ENCODE peak calls at places on chromosomes 7 and 10, in six cellular contexts. One of them, this sample, is unnamed.

GRCh38 chr7:135100856-135101255 is 47.0 kb upstream of the TMEM140 start:
- DNase-seq in CD4-positive, alpha-beta memory T cell: no peak
- DNase-seq in neural progenitor cell: no peak
- DNase-seq in A673: no peak
- DNase-seq in heart left ventricle: no peak
- DNase-seq in fibroblast of lung: peak; percentile 3
- DNase-seq in this sample: no peak

GRCh38 chr7:728602-729001 is 1.5 kb upstream of the PRKAR1B start:
- DNase-seq in A673: no peak
- DNase-seq in fibroblast of lung: no peak
- DNase-seq in CD4-positive, alpha-beta memory T cell: no peak
- DNase-seq in heart left ventricle: no peak
- DNase-seq in neural progenitor cell: no peak
- DNase-seq in this sample: no peak

GRCh38 chr7:136869991-136870798 is 1.7 kb downstream of the CHRM2 start:
- DNase-seq in heart left ventricle: peak; percentile 18
- DNase-seq in neural progenitor cell: peak; percentile 48
- DNase-seq in CD4-positive, alpha-beta memory T cell: peak; percentile 24
- DNase-seq in fibroblast of lung: peak; percentile 27
- DNase-seq in A673: peak; percentile 26
- DNase-seq in this sample: peak; percentile 42

GRCh38 chr7:68770649-68771048 is 827.6 kb upstream of the AUTS2 start:
- DNase-seq in neural progenitor cell: no peak
- DNase-seq in CD4-positive, alpha-beta memory T cell: no peak
- DNase-seq in A673: peak; percentile 50
- DNase-seq in heart left ventricle: peak; percentile 32
- DNase-seq in fibroblast of lung: no peak
- DNase-seq in this sample: peak; percentile 82

GRCh38 chr7:3027005-3027404 is 16.7 kb downstream of the CARD11 start:
- DNase-seq in fibroblast of lung: no peak
- DNase-seq in A673: no peak
- DNase-seq in heart left ventricle: no peak
- DNase-seq in neural progenitor cell: no peak
- DNase-seq in CD4-positive, alpha-beta memory T cell: no peak
- DNase-seq in this sample: no peak

GRCh38 chr10:46301056-46301645 is 14.4 kb downstream of the ANTXRL start:
- DNase-seq in A673: no peak
- DNase-seq in heart left ventricle: no peak
- DNase-seq in CD4-positive, alpha-beta memory T cell: no peak
- DNase-seq in fibroblast of lung: no peak
- DNase-seq in neural progenitor cell: no peak
- DNase-seq in this sample: no peak

GRCh38 chr7:107874605-107875446 is 16.2 kb upstream of the DLD start:
- DNase-seq in neural progenitor cell: peak; percentile 57
- DNase-seq in A673: peak; percentile 80
- DNase-seq in heart left ventricle: peak; percentile 22
- DNase-seq in fibroblast of lung: peak; percentile 69
- DNase-seq in CD4-positive, alpha-beta memory T cell: peak; percentile 44
- DNase-seq in this sample: no peak

GRCh38 chr10:9596368-9596920 is 1421.2 kb upstream of the CELF2 start:
- DNase-seq in fibroblast of lung: peak; percentile 76
- DNase-seq in heart left ventricle: no peak
- DNase-seq in neural progenitor cell: no peak
- DNase-seq in CD4-positive, alpha-beta memory T cell: no peak
- DNase-seq in A673: no peak
- DNase-seq in this sample: no peak

GRCh38 chr10:100829103-100829870 is 83.5 kb upstream of the SLF2 start:
- DNase-seq in heart left ventricle: no peak
- DNase-seq in neural progenitor cell: peak; percentile 62
- DNase-seq in fibroblast of lung: peak; percentile 3
- DNase-seq in A673: no peak
- DNase-seq in CD4-positive, alpha-beta memory T cell: no peak
- DNase-seq in this sample: no peak

GRCh38 chr7:21305455-21306235 is 122.2 kb upstream of the SP4 start:
- DNase-seq in CD4-positive, alpha-beta memory T cell: no peak
- DNase-seq in heart left ventricle: no peak
- DNase-seq in fibroblast of lung: no peak
- DNase-seq in neural progenitor cell: no peak
- DNase-seq in A673: no peak
- DNase-seq in this sample: no peak

GRCh38 chr7:44287488-44288380 is 37.7 kb downstream of the CAMK2B start:
- DNase-seq in heart left ventricle: no peak
- DNase-seq in fibroblast of lung: no peak
- DNase-seq in neural progenitor cell: no peak
- DNase-seq in A673: no peak
- DNase-seq in CD4-positive, alpha-beta memory T cell: peak; percentile 13
- DNase-seq in this sample: peak; percentile 32

GRCh38 chr10:74040200-74041126 is 42.5 kb downstream of the VCL start:
- DNase-seq in fibroblast of lung: no peak
- DNase-seq in neural progenitor cell: no peak
- DNase-seq in CD4-positive, alpha-beta memory T cell: no peak
- DNase-seq in heart left ventricle: no peak
- DNase-seq in A673: no peak
- DNase-seq in this sample: no peak

GRCh38 chr10:45373003-45373782 is 823 bp upstream of the ALOX5 start:
- DNase-seq in heart left ventricle: no peak
- DNase-seq in A673: no peak
- DNase-seq in neural progenitor cell: peak; percentile 54
- DNase-seq in fibroblast of lung: no peak
- DNase-seq in CD4-positive, alpha-beta memory T cell: peak; percentile 56
- DNase-seq in this sample: peak; percentile 60

GRCh38 chr7:100654908-100655831 is 1.1 kb downstream of the ACTL6B start:
- DNase-seq in A673: no peak
- DNase-seq in CD4-positive, alpha-beta memory T cell: no peak
- DNase-seq in fibroblast of lung: no peak
- DNase-seq in heart left ventricle: no peak
- DNase-seq in neural progenitor cell: no peak
- DNase-seq in this sample: no peak

GRCh38 chr7:100655908-100656674 is at the start of gene ACTL6B:
- DNase-seq in A673: peak; percentile 77
- DNase-seq in heart left ventricle: peak; percentile 66
- DNase-seq in fibroblast of lung: no peak
- DNase-seq in CD4-positive, alpha-beta memory T cell: no peak
- DNase-seq in neural progenitor cell: peak; percentile 95
- DNase-seq in this sample: peak; percentile 80
- H3K4me3 ChIP-seq in A673: peak within 1 kb of the TSS; percentile 2
- H3K4me3 ChIP-seq in heart left ventricle: no peak within 1 kb of the TSS
- H3K4me3 ChIP-seq in fibroblast of lung: no peak within 1 kb of the TSS
- H3K4me3 ChIP-seq in CD4-positive, alpha-beta memory T cell: no peak within 1 kb of the TSS
- H3K4me3 ChIP-seq in neural progenitor cell: no peak within 1 kb of the TSS
- H3K4me3 ChIP-seq in this sample: no peak within 1 kb of the TSS

GRCh38 chr10:62045765-62046521 is 144.4 kb downstream of the ARID5B start:
- DNase-seq in CD4-positive, alpha-beta memory T cell: no peak
- DNase-seq in fibroblast of lung: peak; percentile 89
- DNase-seq in heart left ventricle: no peak
- DNase-seq in neural progenitor cell: no peak
- DNase-seq in A673: peak; percentile 80
- DNase-seq in this sample: no peak
- H3K4me1 ChIP-seq in CD4-positive, alpha-beta memory T cell: peaks cover 81% of the 10 kb centered on the region
- H3K4me1 ChIP-seq in fibroblast of lung: peaks cover 47% of the 10 kb centered on the region
- H3K4me1 ChIP-seq in heart left ventricle: peaks cover 24% of the 10 kb centered on the region
- H3K4me1 ChIP-seq in neural progenitor cell: peaks cover 7% of the 10 kb centered on the region
- H3K4me1 ChIP-seq in A673: peaks cover 79% of the 10 kb centered on the region
- H3K4me1 ChIP-seq in this sample: peaks cover 11% of the 10 kb centered on the region

GRCh38 chr10:132960651-132961419 is 18.5 kb upstream of the CFAP46 start:
- DNase-seq in CD4-positive, alpha-beta memory T cell: no peak
- DNase-seq in neural progenitor cell: no peak
- DNase-seq in heart left ventricle: no peak
- DNase-seq in fibroblast of lung: no peak
- DNase-seq in A673: no peak
- DNase-seq in this sample: peak; percentile 49

GRCh38 chr10:132958886-132959295 is 16.5 kb upstream of the CFAP46 start:
- DNase-seq in A673: no peak
- DNase-seq in CD4-positive, alpha-beta memory T cell: no peak
- DNase-seq in heart left ventricle: no peak
- DNase-seq in fibroblast of lung: no peak
- DNase-seq in neural progenitor cell: no peak
- DNase-seq in this sample: no peak

GRCh38 chr10:132959296-132959961 is 17.1 kb upstream of the CFAP46 start:
- DNase-seq in A673: no peak
- DNase-seq in heart left ventricle: no peak
- DNase-seq in fibroblast of lung: no peak
- DNase-seq in neural progenitor cell: no peak
- DNase-seq in CD4-positive, alpha-beta memory T cell: no peak
- DNase-seq in this sample: no peak

GRCh38 chr10:132961420-132961803 is 19.0 kb upstream of the CFAP46 start:
- DNase-seq in neural progenitor cell: no peak
- DNase-seq in A673: no peak
- DNase-seq in CD4-positive, alpha-beta memory T cell: no peak
- DNase-seq in fibroblast of lung: no peak
- DNase-seq in heart left ventricle: no peak
- DNase-seq in this sample: no peak

DNA sequence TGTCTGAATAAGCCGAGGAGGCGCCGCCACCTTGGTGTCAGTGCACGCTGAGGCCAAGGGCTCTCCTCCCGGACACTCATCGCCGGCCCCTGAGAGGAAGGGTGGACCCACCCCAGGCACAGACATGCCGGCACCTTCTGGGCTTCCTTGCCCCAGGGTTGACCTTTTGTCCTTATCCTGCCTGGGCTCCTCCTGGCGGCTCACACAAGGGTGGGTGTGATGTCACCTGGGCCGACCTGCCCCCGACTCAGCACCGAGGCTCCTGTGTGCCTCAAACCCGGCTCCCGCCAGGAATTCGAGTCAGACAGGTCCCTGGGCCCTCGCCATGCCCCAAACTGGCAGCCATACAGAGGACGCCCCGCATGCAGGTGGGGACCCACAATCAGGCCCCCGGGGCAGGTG is 17.7 kb upstream of the CFAP46 start:
- DNase-seq in neural progenitor cell: no peak
- DNase-seq in fibroblast of lung: no peak
- DNase-seq in CD4-positive, alpha-beta memory T cell: no peak
- DNase-seq in A673: no peak
- DNase-seq in heart left ventricle: no peak
- DNase-seq in this sample: no peak
- H3K27ac ChIP-seq in neural progenitor cell: no peak overlapping the region
- H3K27ac ChIP-seq in fibroblast of lung: no peak overlapping the region
- H3K27ac ChIP-seq in CD4-positive, alpha-beta memory T cell: no peak overlapping the region
- H3K27ac ChIP-seq in A673: no peak overlapping the region
- H3K27ac ChIP-seq in heart left ventricle: no peak overlapping the region
- H3K27ac ChIP-seq in this sample: no peak overlapping the region

GRCh38 chr7:142409471-142409870 is 151.6 kb upstream of the PRSS58 start:
- DNase-seq in neural progenitor cell: no peak
- DNase-seq in heart left ventricle: no peak
- DNase-seq in A673: no peak
- DNase-seq in CD4-positive, alpha-beta memory T cell: no peak
- DNase-seq in fibroblast of lung: no peak
- DNase-seq in this sample: no peak
- H3K4me3 ChIP-seq in neural progenitor cell: no peak overlapping the region
- H3K4me3 ChIP-seq in heart left ventricle: no peak overlapping the region
- H3K4me3 ChIP-seq in A673: no peak overlapping the region
- H3K4me3 ChIP-seq in CD4-positive, alpha-beta memory T cell: no peak overlapping the region
- H3K4me3 ChIP-seq in fibroblast of lung: no peak overlapping the region
- H3K4me3 ChIP-seq in this sample: no peak overlapping the region